ENCODE peak calls at places on chromosomes 7 and 10, in seven cellular contexts. L is stimulated activated naive CD8-positive, alpha-beta T cell treated with anti-CD3 and anti-CD28 coated beads, Interleukin-15, amount 100 ng/mL, for 72 hours; W is Calu3; I is RWPE1; D is lung; B is GM12892; U is cardiac fibroblast. K is an unnamed sample.

GRCh38 chr10:97778452-97779302 is 6.9 kb upstream of the SFRP5 start:
- DNase-seq in L (no peak), W (no peak), I (no peak), D (no peak), B (no peak), U (no peak), K (no peak)

GRCh38 chr10:49527061-49527460 is 11.9 kb downstream of the ERCC6 start:
- DNase-seq in L (no peak), W (no peak), I (no peak), D (no peak), B (no peak), U (no peak), K (no peak)

GRCh38 chr10:14173391-14173705 is 157.4 kb downstream of the FRMD4A start:
- DNase-seq in L (no peak), W (no peak), I (no peak), D (no peak), B (no peak), U (peak; percentile 23), K (no peak)

GRCh38 chr10:127278001-127278400 is 81.6 kb upstream of the INSYN2A start:
- DNase-seq in L (no peak), W (no peak), I (no peak), D (no peak), B (no peak), U (peak; percentile 59), K (no peak)

GRCh38 chr10:35352097-35352496 is 15.8 kb downstream of the CCNY start:
- DNase-seq in L (no peak), W (no peak), I (no peak), D (no peak), B (no peak), U (no peak), K (no peak)

GRCh38 chr7:17056491-17057142 is 174.8 kb upstream of the AGR3 start:
- DNase-seq in L (no peak), W (no peak), I (no peak), D (no peak), B (no peak), U (peak; percentile 40), K (no peak)

GRCh38 chr7:118777308-118777707 is 552.8 kb downstream of the ANKRD7 start:
- DNase-seq in L (no peak), W (no peak), I (no peak), D (no peak), B (no peak), U (no peak), K (no peak)

GRCh38 chr10:35574924-35575352 is 30.2 kb upstream of the GJD4 start:
- DNase-seq in L (no peak), W (no peak), I (no peak), D (no peak), B (no peak), U (peak; percentile 98), K (no peak)

GRCh38 chr10:97597778-97598177 is 8.3 kb downstream of the C10orf62 start:
- DNase-seq in L (no peak), W (no peak), I (no peak), D (no peak), B (no peak), U (no peak), K (no peak)

GRCh38 chr7:48438196-48438595 is 266.9 kb downstream of the ABCA13 start:
- DNase-seq in L (no peak), W (no peak), I (no peak), D (no peak), B (no peak), U (peak; percentile 28), K (no peak)

GRCh38 chr7:26815452-26815851 is 48.9 kb downstream of the SKAP2 start:
- DNase-seq in L (no peak), W (no peak), I (no peak), D (no peak), B (no peak), U (no peak), K (no peak)

GRCh38 chr10:93095225-93095624 is 21.5 kb downstream of the CYP26A1 start:
- DNase-seq in L (no peak), W (no peak), I (no peak), D (no peak), B (no peak), U (no peak), K (no peak)

GRCh38 chr10:12419279-12419847 is 70.0 kb downstream of the CAMK1D start:
- DNase-seq in L (peak; percentile 82), W (peak; percentile 31), I (peak; percentile 89), D (no peak), B (no peak), U (peak; percentile 95), K (peak; percentile 95)

GRCh38 chr7:3194501-3195141 is 106.4 kb upstream of the SDK1 start:
- DNase-seq in L (no peak), W (peak; percentile 95), I (peak; percentile 33), D (peak; percentile 38), B (no peak), U (peak; percentile 83), K (peak; percentile 13)

GRCh38 chr10:3068968-3069737 is 1.8 kb downstream of the PFKP start:
- DNase-seq in L (no peak), W (peak; percentile 45), I (no peak), D (no peak), B (peak; percentile 48), U (no peak), K (no peak)

GRCh38 chr10:117609095-117609821 is 66.7 kb downstream of the EMX2 start:
- DNase-seq in L (no peak), W (peak; percentile 14), I (peak; percentile 80), D (peak; percentile 80), B (no peak), U (peak; percentile 62), K (peak; percentile 67)

GRCh38 chr10:70424320-70424719 is 17.2 kb downstream of the NODAL start:
- DNase-seq in L (no peak), W (no peak), I (no peak), D (no peak), B (no peak), U (no peak), K (no peak)

GRCh38 chr7:66950311-66950710 is 29.3 kb downstream of the TMEM248 start:
- DNase-seq in L (no peak), W (no peak), I (no peak), D (no peak), B (no peak), U (no peak), K (no peak)

GRCh38 chr7:75977741-75978140 is 16.7 kb downstream of the TMEM120A start:
- DNase-seq in L (no peak), W (no peak), I (no peak), D (no peak), B (no peak), U (peak; percentile 48), K (no peak)

GRCh38 chr10:93438796-93439253 is 43.3 kb downstream of the MYOF start:
- DNase-seq in L (no peak), W (peak; percentile 54), I (peak; percentile 82), D (peak; percentile 66), B (no peak), U (peak; percentile 53), K (peak; percentile 91)

GRCh38 chr10:73629165-73629564 is 12.1 kb downstream of the MYOZ1 start:
- DNase-seq in L (no peak), W (no peak), I (no peak), D (no peak), B (no peak), U (no peak), K (no peak)

GRCh38 chr10:32971536-32972091 is 13.6 kb upstream of the ITGB1 start:
- DNase-seq in L (no peak), W (no peak), I (no peak), D (no peak), B (no peak), U (no peak), K (no peak)

GRCh38 chr10:77305650-77306632 is 331.7 kb downstream of the KCNMA1 start:
- DNase-seq in L (no peak), W (no peak), I (no peak), D (no peak), B (no peak), U (peak; percentile 53), K (peak; percentile 38)

GRCh38 chr7:84248843-84249242 is 54.3 kb upstream of the SEMA3A start:
- DNase-seq in L (no peak), W (no peak), I (no peak), D (no peak), B (no peak), U (no peak), K (no peak)

GRCh38 chr7:668139-668871 is 58.2 kb upstream of the DNAAF5 start:
- DNase-seq in L (no peak), W (no peak), I (no peak), D (no peak), B (no peak), U (peak; percentile 61), K (no peak)

GRCh38 chr10:57506414-57507094 is 761.1 kb downstream of the IPMK start:
- DNase-seq in L (no peak), W (no peak), I (no peak), D (no peak), B (no peak), U (no peak), K (no peak)

GRCh38 chr10:10855178-10855577 is 162.5 kb upstream of the CELF2 start:
- DNase-seq in L (no peak), W (no peak), I (no peak), D (no peak), B (no peak), U (no peak), K (no peak)

GRCh38 chr10:77404801-77405200 is 232.8 kb downstream of the KCNMA1 start:
- DNase-seq in L (no peak), W (no peak), I (no peak), D (no peak), B (no peak), U (no peak), K (no peak)

GRCh38 chr7:140326116-140326928 is 72.0 kb downstream of the SLC37A3 start:
- DNase-seq in L (peak; percentile 37), W (peak; percentile 55), I (peak; percentile 64), D (peak; percentile 74), B (peak; percentile 41), U (peak; percentile 74), K (no peak)

GRCh38 chr7:81960026-81960425 is 190.2 kb upstream of the HGF start:
- DNase-seq in L (no peak), W (no peak), I (no peak), D (no peak), B (no peak), U (peak; percentile 15), K (no peak)

GRCh38 chr10:17101910-17102266 is 27.7 kb downstream of the CUBN start:
- DNase-seq in L (no peak), W (no peak), I (no peak), D (no peak), B (no peak), U (no peak), K (no peak)

GRCh38 chr10:93315261-93315660 is 166.9 kb downstream of the MYOF start:
- DNase-seq in L (no peak), W (no peak), I (no peak), D (no peak), B (no peak), U (no peak), K (no peak)

GRCh38 chr7:125506331-125506730 is 576.7 kb upstream of the POT1 start:
- DNase-seq in L (no peak), W (no peak), I (no peak), D (no peak), B (no peak), U (no peak), K (no peak)

GRCh38 chr10:46528171-46528671 is 28.2 kb downstream of the GPRIN2 start:
- DNase-seq in L (no peak), W (no peak), I (no peak), D (no peak), B (no peak), U (no peak), K (no peak)

GRCh38 chr10:75575940-75576339 is 144.5 kb downstream of the LRMDA start:
- DNase-seq in L (no peak), W (no peak), I (no peak), D (no peak), B (no peak), U (no peak), K (no peak)